ENCODE peak calls at places on chromosomes 3 and 15, in nine cellular contexts. One of them, this sample, is unnamed.

GRCh38 chr3:125317761-125318496 is 57.2 kb downstream of the ZNF148 start:
- DNase-seq in stimulated activated CD4-positive, alpha-beta T cell treated with anti-CD3 and anti-CD28 coated beads, TNF-alpha, amount 100 ng/mL, for 4 hours: no peak
- DNase-seq in coronary artery: no peak
- DNase-seq in tibial artery: no peak
- DNase-seq in adrenal gland: no peak
- DNase-seq in NAMALWA: no peak
- DNase-seq in NCI-H1105 treated with DMSO at 0.1 percent for 48 hours: peak; percentile 24
- DNase-seq in GM18507: no peak
- DNase-seq in foreskin fibroblast: no peak
- DNase-seq in this sample: no peak

GRCh38 chr3:55571913-55572312 is 84.8 kb upstream of the WNT5A start:
- DNase-seq in stimulated activated CD4-positive, alpha-beta T cell treated with anti-CD3 and anti-CD28 coated beads, TNF-alpha, amount 100 ng/mL, for 4 hours: no peak
- DNase-seq in coronary artery: no peak
- DNase-seq in tibial artery: peak; percentile 65
- DNase-seq in adrenal gland: peak; percentile 6
- DNase-seq in NAMALWA: no peak
- DNase-seq in NCI-H1105 treated with DMSO at 0.1 percent for 48 hours: no peak
- DNase-seq in GM18507: no peak
- DNase-seq in foreskin fibroblast: no peak
- DNase-seq in this sample: no peak

GRCh38 chr3:185021326-185021725 is 131.5 kb downstream of the C3orf70 start:
- DNase-seq in stimulated activated CD4-positive, alpha-beta T cell treated with anti-CD3 and anti-CD28 coated beads, TNF-alpha, amount 100 ng/mL, for 4 hours: no peak
- DNase-seq in coronary artery: no peak
- DNase-seq in tibial artery: no peak
- DNase-seq in adrenal gland: no peak
- DNase-seq in NAMALWA: no peak
- DNase-seq in NCI-H1105 treated with DMSO at 0.1 percent for 48 hours: no peak
- DNase-seq in GM18507: no peak
- DNase-seq in foreskin fibroblast: peak; percentile 22
- DNase-seq in this sample: no peak

GRCh38 chr3:153291052-153291689 is 129.1 kb downstream of the RAP2B start:
- DNase-seq in stimulated activated CD4-positive, alpha-beta T cell treated with anti-CD3 and anti-CD28 coated beads, TNF-alpha, amount 100 ng/mL, for 4 hours: no peak
- DNase-seq in coronary artery: no peak
- DNase-seq in tibial artery: no peak
- DNase-seq in adrenal gland: no peak
- DNase-seq in NAMALWA: peak; percentile 70
- DNase-seq in NCI-H1105 treated with DMSO at 0.1 percent for 48 hours: peak; percentile 53
- DNase-seq in GM18507: no peak
- DNase-seq in foreskin fibroblast: peak; percentile 67
- DNase-seq in this sample: no peak

GRCh38 chr3:18201315-18201714 is 223.8 kb downstream of the SATB1 start:
- DNase-seq in stimulated activated CD4-positive, alpha-beta T cell treated with anti-CD3 and anti-CD28 coated beads, TNF-alpha, amount 100 ng/mL, for 4 hours: no peak
- DNase-seq in coronary artery: no peak
- DNase-seq in tibial artery: no peak
- DNase-seq in adrenal gland: no peak
- DNase-seq in NAMALWA: no peak
- DNase-seq in NCI-H1105 treated with DMSO at 0.1 percent for 48 hours: no peak
- DNase-seq in GM18507: no peak
- DNase-seq in foreskin fibroblast: no peak
- DNase-seq in this sample: no peak

GRCh38 chr15:62895139-62895866 is 147.2 kb upstream of the TPM1 start:
- DNase-seq in stimulated activated CD4-positive, alpha-beta T cell treated with anti-CD3 and anti-CD28 coated beads, TNF-alpha, amount 100 ng/mL, for 4 hours: no peak
- DNase-seq in coronary artery: no peak
- DNase-seq in tibial artery: no peak
- DNase-seq in adrenal gland: no peak
- DNase-seq in NAMALWA: no peak
- DNase-seq in NCI-H1105 treated with DMSO at 0.1 percent for 48 hours: no peak
- DNase-seq in GM18507: no peak
- DNase-seq in foreskin fibroblast: peak; percentile 62
- DNase-seq in this sample: no peak

GRCh38 chr3:32719931-32720330 is 34.9 kb downstream of the CNOT10 start:
- DNase-seq in stimulated activated CD4-positive, alpha-beta T cell treated with anti-CD3 and anti-CD28 coated beads, TNF-alpha, amount 100 ng/mL, for 4 hours: no peak
- DNase-seq in coronary artery: no peak
- DNase-seq in tibial artery: no peak
- DNase-seq in adrenal gland: no peak
- DNase-seq in NAMALWA: no peak
- DNase-seq in NCI-H1105 treated with DMSO at 0.1 percent for 48 hours: no peak
- DNase-seq in GM18507: no peak
- DNase-seq in foreskin fibroblast: no peak
- DNase-seq in this sample: no peak

GRCh38 chr3:39440316-39440715 is 27.2 kb upstream of the MOBP start:
- DNase-seq in stimulated activated CD4-positive, alpha-beta T cell treated with anti-CD3 and anti-CD28 coated beads, TNF-alpha, amount 100 ng/mL, for 4 hours: no peak
- DNase-seq in coronary artery: no peak
- DNase-seq in tibial artery: no peak
- DNase-seq in adrenal gland: no peak
- DNase-seq in NAMALWA: no peak
- DNase-seq in NCI-H1105 treated with DMSO at 0.1 percent for 48 hours: no peak
- DNase-seq in GM18507: no peak
- DNase-seq in foreskin fibroblast: no peak
- DNase-seq in this sample: no peak

GRCh38 chr3:170356596-170357175 is 829 bp upstream of the SKIL start:
- DNase-seq in stimulated activated CD4-positive, alpha-beta T cell treated with anti-CD3 and anti-CD28 coated beads, TNF-alpha, amount 100 ng/mL, for 4 hours: peak; percentile 8
- DNase-seq in coronary artery: peak; percentile 92
- DNase-seq in tibial artery: peak; percentile 95
- DNase-seq in adrenal gland: peak; percentile 86
- DNase-seq in NAMALWA: no peak
- DNase-seq in NCI-H1105 treated with DMSO at 0.1 percent for 48 hours: peak; percentile 90
- DNase-seq in GM18507: no peak
- DNase-seq in foreskin fibroblast: peak; percentile 93
- DNase-seq in this sample: no peak

GRCh38 chr3:142929109-142929508 is 34.4 kb downstream of the PAQR9 start:
- DNase-seq in stimulated activated CD4-positive, alpha-beta T cell treated with anti-CD3 and anti-CD28 coated beads, TNF-alpha, amount 100 ng/mL, for 4 hours: no peak
- DNase-seq in coronary artery: no peak
- DNase-seq in tibial artery: no peak
- DNase-seq in adrenal gland: peak; percentile 84
- DNase-seq in NAMALWA: peak; percentile 77
- DNase-seq in NCI-H1105 treated with DMSO at 0.1 percent for 48 hours: peak; percentile 15
- DNase-seq in GM18507: no peak
- DNase-seq in foreskin fibroblast: peak; percentile 29
- DNase-seq in this sample: peak; percentile 16

GRCh38 chr3:12999147-13000140 is 73.8 kb downstream of the IQSEC1 start:
- DNase-seq in stimulated activated CD4-positive, alpha-beta T cell treated with anti-CD3 and anti-CD28 coated beads, TNF-alpha, amount 100 ng/mL, for 4 hours: no peak
- DNase-seq in coronary artery: peak; percentile 90
- DNase-seq in tibial artery: peak; percentile 93
- DNase-seq in adrenal gland: peak; percentile 97
- DNase-seq in NAMALWA: peak; percentile 33
- DNase-seq in NCI-H1105 treated with DMSO at 0.1 percent for 48 hours: no peak
- DNase-seq in GM18507: no peak
- DNase-seq in foreskin fibroblast: no peak
- DNase-seq in this sample: no peak

GRCh38 chr3:125316949-125317348 is 58.2 kb downstream of the ZNF148 start:
- DNase-seq in stimulated activated CD4-positive, alpha-beta T cell treated with anti-CD3 and anti-CD28 coated beads, TNF-alpha, amount 100 ng/mL, for 4 hours: no peak
- DNase-seq in coronary artery: no peak
- DNase-seq in tibial artery: no peak
- DNase-seq in adrenal gland: no peak
- DNase-seq in NAMALWA: no peak
- DNase-seq in NCI-H1105 treated with DMSO at 0.1 percent for 48 hours: no peak
- DNase-seq in GM18507: no peak
- DNase-seq in foreskin fibroblast: no peak
- DNase-seq in this sample: no peak

GRCh38 chr3:17820704-17821103 is 78.3 kb upstream of the TBC1D5 start:
- DNase-seq in stimulated activated CD4-positive, alpha-beta T cell treated with anti-CD3 and anti-CD28 coated beads, TNF-alpha, amount 100 ng/mL, for 4 hours: no peak
- DNase-seq in coronary artery: no peak
- DNase-seq in tibial artery: no peak
- DNase-seq in adrenal gland: no peak
- DNase-seq in NAMALWA: no peak
- DNase-seq in NCI-H1105 treated with DMSO at 0.1 percent for 48 hours: no peak
- DNase-seq in GM18507: no peak
- DNase-seq in foreskin fibroblast: peak; percentile 23
- DNase-seq in this sample: no peak

GRCh38 chr3:114800272-114800671 is 346.8 kb downstream of the ZBTB20 start:
- DNase-seq in stimulated activated CD4-positive, alpha-beta T cell treated with anti-CD3 and anti-CD28 coated beads, TNF-alpha, amount 100 ng/mL, for 4 hours: no peak
- DNase-seq in coronary artery: no peak
- DNase-seq in tibial artery: no peak
- DNase-seq in adrenal gland: no peak
- DNase-seq in NAMALWA: no peak
- DNase-seq in NCI-H1105 treated with DMSO at 0.1 percent for 48 hours: no peak
- DNase-seq in GM18507: no peak
- DNase-seq in foreskin fibroblast: no peak
- DNase-seq in this sample: no peak

GRCh38 chr3:15081960-15082664 is 16.8 kb downstream of the RBSN start:
- DNase-seq in stimulated activated CD4-positive, alpha-beta T cell treated with anti-CD3 and anti-CD28 coated beads, TNF-alpha, amount 100 ng/mL, for 4 hours: no peak
- DNase-seq in coronary artery: no peak
- DNase-seq in tibial artery: no peak
- DNase-seq in adrenal gland: peak; percentile 77
- DNase-seq in NAMALWA: no peak
- DNase-seq in NCI-H1105 treated with DMSO at 0.1 percent for 48 hours: no peak
- DNase-seq in GM18507: no peak
- DNase-seq in foreskin fibroblast: peak; percentile 73
- DNase-seq in this sample: no peak

GRCh38 chr15:49823987-49824538 is 203.2 kb downstream of the DTWD1 start:
- DNase-seq in stimulated activated CD4-positive, alpha-beta T cell treated with anti-CD3 and anti-CD28 coated beads, TNF-alpha, amount 100 ng/mL, for 4 hours: no peak
- DNase-seq in coronary artery: no peak
- DNase-seq in tibial artery: no peak
- DNase-seq in adrenal gland: no peak
- DNase-seq in NAMALWA: no peak
- DNase-seq in NCI-H1105 treated with DMSO at 0.1 percent for 48 hours: no peak
- DNase-seq in GM18507: no peak
- DNase-seq in foreskin fibroblast: no peak
- DNase-seq in this sample: no peak

GRCh38 chr15:70701891-70702568 is 61.3 kb downstream of the UACA start:
- DNase-seq in stimulated activated CD4-positive, alpha-beta T cell treated with anti-CD3 and anti-CD28 coated beads, TNF-alpha, amount 100 ng/mL, for 4 hours: no peak
- DNase-seq in coronary artery: no peak
- DNase-seq in tibial artery: no peak
- DNase-seq in adrenal gland: peak; percentile 18
- DNase-seq in NAMALWA: no peak
- DNase-seq in NCI-H1105 treated with DMSO at 0.1 percent for 48 hours: no peak
- DNase-seq in GM18507: no peak
- DNase-seq in foreskin fibroblast: peak; percentile 59
- DNase-seq in this sample: no peak

GRCh38 chr15:26037369-26037768 is 174.2 kb upstream of the ATP10A start:
- DNase-seq in stimulated activated CD4-positive, alpha-beta T cell treated with anti-CD3 and anti-CD28 coated beads, TNF-alpha, amount 100 ng/mL, for 4 hours: no peak
- DNase-seq in coronary artery: no peak
- DNase-seq in tibial artery: no peak
- DNase-seq in adrenal gland: no peak
- DNase-seq in NAMALWA: no peak
- DNase-seq in NCI-H1105 treated with DMSO at 0.1 percent for 48 hours: no peak
- DNase-seq in GM18507: no peak
- DNase-seq in foreskin fibroblast: no peak
- DNase-seq in this sample: no peak

GRCh38 chr15:100710744-100711478 is 108.5 kb downstream of the ASB7 start:
- DNase-seq in stimulated activated CD4-positive, alpha-beta T cell treated with anti-CD3 and anti-CD28 coated beads, TNF-alpha, amount 100 ng/mL, for 4 hours: no peak
- DNase-seq in coronary artery: peak; percentile 55
- DNase-seq in tibial artery: no peak
- DNase-seq in adrenal gland: no peak
- DNase-seq in NAMALWA: no peak
- DNase-seq in NCI-H1105 treated with DMSO at 0.1 percent for 48 hours: no peak
- DNase-seq in GM18507: no peak
- DNase-seq in foreskin fibroblast: no peak
- DNase-seq in this sample: no peak

GRCh38 chr3:38158472-38158871 is 6.9 kb upstream of the OXSR1 start:
- DNase-seq in stimulated activated CD4-positive, alpha-beta T cell treated with anti-CD3 and anti-CD28 coated beads, TNF-alpha, amount 100 ng/mL, for 4 hours: no peak
- DNase-seq in coronary artery: no peak
- DNase-seq in tibial artery: no peak
- DNase-seq in adrenal gland: no peak
- DNase-seq in NAMALWA: no peak
- DNase-seq in NCI-H1105 treated with DMSO at 0.1 percent for 48 hours: no peak
- DNase-seq in GM18507: no peak
- DNase-seq in foreskin fibroblast: no peak
- DNase-seq in this sample: no peak